ENCODE peak calls at places on chromosomes 4 and X, in ten cellular contexts. One of them, this sample, is unnamed. For H3K36me3, the result is how much of the 10 kb centered on the place peaks cover.

GRCh38 chr4:165301833-165302232 is 25.6 kb upstream of the MSMO1 start:
- DNase-seq in Karpas-422: peak
- DNase-seq in iPS DF 6.9: no peak
- DNase-seq in fibroblast of lung: peak
- DNase-seq in ovary: no peak
- DNase-seq in lung: no peak
- DNase-seq in ascending aorta: no peak
- DNase-seq in NT2/D1: no peak
- DNase-seq in CD8-positive, alpha-beta T cell: no peak
- DNase-seq in neural progenitor cell: no peak
- DNase-seq in this sample: no peak

GRCh38 chrX:41382699-41383645 is 49.0 kb downstream of the DDX3X start:
- DNase-seq in Karpas-422: no peak
- DNase-seq in iPS DF 6.9: no peak
- DNase-seq in fibroblast of lung: peak
- DNase-seq in ovary: no peak
- DNase-seq in lung: no peak
- DNase-seq in ascending aorta: no peak
- DNase-seq in NT2/D1: no peak
- DNase-seq in CD8-positive, alpha-beta T cell: no peak
- DNase-seq in neural progenitor cell: no peak
- DNase-seq in this sample: no peak

GRCh38 chr4:58734030-58734673 is 1624.0 kb upstream of the IGFBP7 start:
- DNase-seq in Karpas-422: no peak
- DNase-seq in iPS DF 6.9: no peak
- DNase-seq in fibroblast of lung: no peak
- DNase-seq in ovary: no peak
- DNase-seq in lung: no peak
- DNase-seq in ascending aorta: no peak
- DNase-seq in NT2/D1: no peak
- DNase-seq in CD8-positive, alpha-beta T cell: no peak
- DNase-seq in neural progenitor cell: no peak
- DNase-seq in this sample: no peak

GRCh38 chrX:77160301-77160700 is 286.9 kb upstream of the FGF16 start:
- DNase-seq in Karpas-422: peak
- DNase-seq in iPS DF 6.9: peak
- DNase-seq in fibroblast of lung: no peak
- DNase-seq in ovary: no peak
- DNase-seq in lung: no peak
- DNase-seq in ascending aorta: no peak
- DNase-seq in NT2/D1: peak
- DNase-seq in CD8-positive, alpha-beta T cell: no peak
- DNase-seq in neural progenitor cell: peak
- DNase-seq in this sample: peak

GRCh38 chr4:84582302-84582987 is 482 bp upstream of the CDS1 start:
- DNase-seq in Karpas-422: no peak
- DNase-seq in iPS DF 6.9: peak
- DNase-seq in fibroblast of lung: peak
- DNase-seq in ovary: peak
- DNase-seq in lung: peak
- DNase-seq in ascending aorta: peak
- DNase-seq in NT2/D1: peak
- DNase-seq in CD8-positive, alpha-beta T cell: peak
- DNase-seq in neural progenitor cell: peak
- DNase-seq in this sample: peak

GRCh38 chrX:42770566-42770965 is 7.4 kb downstream of the PPP1R2C start:
- DNase-seq in Karpas-422: no peak
- DNase-seq in iPS DF 6.9: no peak
- DNase-seq in fibroblast of lung: peak
- DNase-seq in ovary: no peak
- DNase-seq in lung: no peak
- DNase-seq in ascending aorta: no peak
- DNase-seq in NT2/D1: no peak
- DNase-seq in CD8-positive, alpha-beta T cell: no peak
- DNase-seq in neural progenitor cell: no peak
- DNase-seq in this sample: no peak

GRCh38 chr4:151294833-151295496 is 18.0 kb downstream of the PRSS48 start:
- DNase-seq in Karpas-422: no peak
- DNase-seq in iPS DF 6.9: no peak
- DNase-seq in fibroblast of lung: no peak
- DNase-seq in ovary: no peak
- DNase-seq in lung: no peak
- DNase-seq in ascending aorta: no peak
- DNase-seq in NT2/D1: no peak
- DNase-seq in CD8-positive, alpha-beta T cell: no peak
- DNase-seq in neural progenitor cell: no peak
- DNase-seq in this sample: peak

GRCh38 chr4:42348692-42349091 is 48.6 kb upstream of the SHISA3 start:
- DNase-seq in Karpas-422: no peak
- DNase-seq in iPS DF 6.9: no peak
- DNase-seq in fibroblast of lung: no peak
- DNase-seq in ovary: no peak
- DNase-seq in lung: no peak
- DNase-seq in ascending aorta: no peak
- DNase-seq in NT2/D1: no peak
- DNase-seq in CD8-positive, alpha-beta T cell: no peak
- DNase-seq in neural progenitor cell: no peak
- DNase-seq in this sample: no peak

GRCh38 chr4:105471566-105472176 is 2.2 kb downstream of the PPA2 start:
- DNase-seq in Karpas-422: peak
- DNase-seq in iPS DF 6.9: peak
- DNase-seq in fibroblast of lung: peak
- DNase-seq in ovary: peak
- DNase-seq in lung: peak
- DNase-seq in ascending aorta: peak
- DNase-seq in NT2/D1: peak
- DNase-seq in CD8-positive, alpha-beta T cell: peak
- DNase-seq in neural progenitor cell: peak
- DNase-seq in this sample: peak

GRCh38 chr4:38674206-38675144 is 10.5 kb downstream of the KLF3 start:
- DNase-seq in Karpas-422: peak
- DNase-seq in iPS DF 6.9: no peak
- DNase-seq in fibroblast of lung: peak
- DNase-seq in ovary: no peak
- DNase-seq in lung: no peak
- DNase-seq in ascending aorta: no peak
- DNase-seq in NT2/D1: no peak
- DNase-seq in CD8-positive, alpha-beta T cell: no peak
- DNase-seq in neural progenitor cell: peak
- DNase-seq in this sample: peak

GRCh38 chrX:131734621-131735020 is 190.7 kb downstream of the OR13H1 start:
- DNase-seq in Karpas-422: peak
- DNase-seq in iPS DF 6.9: no peak
- DNase-seq in fibroblast of lung: peak
- DNase-seq in ovary: peak
- DNase-seq in lung: peak
- DNase-seq in ascending aorta: peak
- DNase-seq in NT2/D1: no peak
- DNase-seq in CD8-positive, alpha-beta T cell: no peak
- DNase-seq in neural progenitor cell: no peak
- DNase-seq in this sample: no peak

GRCh38 chr4:2059726-2060577 is 825 bp downstream of the NAT8L start:
- DNase-seq in Karpas-422: no peak
- DNase-seq in iPS DF 6.9: no peak
- DNase-seq in fibroblast of lung: no peak
- DNase-seq in ovary: peak
- DNase-seq in lung: no peak
- DNase-seq in ascending aorta: no peak
- DNase-seq in NT2/D1: no peak
- DNase-seq in CD8-positive, alpha-beta T cell: no peak
- DNase-seq in neural progenitor cell: peak
- DNase-seq in this sample: peak

GRCh38 chrX:7316887-7317286 is 168.9 kb upstream of the PUDP start:
- DNase-seq in Karpas-422: no peak
- DNase-seq in iPS DF 6.9: no peak
- DNase-seq in fibroblast of lung: no peak
- DNase-seq in ovary: no peak
- DNase-seq in lung: no peak
- DNase-seq in ascending aorta: no peak
- DNase-seq in NT2/D1: no peak
- DNase-seq in CD8-positive, alpha-beta T cell: no peak
- DNase-seq in neural progenitor cell: no peak
- DNase-seq in this sample: no peak

GRCh38 chr4:32010221-32010620 is 1290.1 kb downstream of the PCDH7 start:
- DNase-seq in Karpas-422: no peak
- DNase-seq in iPS DF 6.9: no peak
- DNase-seq in fibroblast of lung: no peak
- DNase-seq in ovary: no peak
- DNase-seq in lung: no peak
- DNase-seq in ascending aorta: no peak
- DNase-seq in NT2/D1: no peak
- DNase-seq in CD8-positive, alpha-beta T cell: no peak
- DNase-seq in neural progenitor cell: no peak
- DNase-seq in this sample: no peak

GRCh38 chrX:2679534-2680485 is 11.3 kb upstream of the CD99 start:
- DNase-seq in Karpas-422: no peak
- DNase-seq in iPS DF 6.9: no peak
- DNase-seq in fibroblast of lung: peak
- DNase-seq in ovary: peak
- DNase-seq in lung: no peak
- DNase-seq in ascending aorta: no peak
- DNase-seq in NT2/D1: no peak
- DNase-seq in CD8-positive, alpha-beta T cell: no peak
- DNase-seq in neural progenitor cell: no peak
- DNase-seq in this sample: no peak

GRCh38 chr4:102586002-102586643 is 85.0 kb downstream of the NFKB1 start:
- DNase-seq in Karpas-422: no peak
- DNase-seq in iPS DF 6.9: no peak
- DNase-seq in fibroblast of lung: no peak
- DNase-seq in ovary: no peak
- DNase-seq in lung: no peak
- DNase-seq in ascending aorta: no peak
- DNase-seq in NT2/D1: no peak
- DNase-seq in CD8-positive, alpha-beta T cell: no peak
- DNase-seq in neural progenitor cell: no peak
- DNase-seq in this sample: no peak

GRCh38 chr4:123631699-123632098 is 235.1 kb downstream of the SPRY1 start:
- DNase-seq in Karpas-422: no peak
- DNase-seq in iPS DF 6.9: no peak
- DNase-seq in fibroblast of lung: peak
- DNase-seq in ovary: no peak
- DNase-seq in lung: no peak
- DNase-seq in ascending aorta: no peak
- DNase-seq in NT2/D1: no peak
- DNase-seq in CD8-positive, alpha-beta T cell: no peak
- DNase-seq in neural progenitor cell: no peak
- DNase-seq in this sample: no peak

GRCh38 chr4:56259595-56259994 is 127.7 kb downstream of the AASDH start:
- DNase-seq in Karpas-422: no peak
- DNase-seq in iPS DF 6.9: no peak
- DNase-seq in fibroblast of lung: no peak
- DNase-seq in ovary: no peak
- DNase-seq in lung: no peak
- DNase-seq in ascending aorta: no peak
- DNase-seq in NT2/D1: no peak
- DNase-seq in CD8-positive, alpha-beta T cell: no peak
- DNase-seq in neural progenitor cell: peak
- DNase-seq in this sample: no peak

DNA sequence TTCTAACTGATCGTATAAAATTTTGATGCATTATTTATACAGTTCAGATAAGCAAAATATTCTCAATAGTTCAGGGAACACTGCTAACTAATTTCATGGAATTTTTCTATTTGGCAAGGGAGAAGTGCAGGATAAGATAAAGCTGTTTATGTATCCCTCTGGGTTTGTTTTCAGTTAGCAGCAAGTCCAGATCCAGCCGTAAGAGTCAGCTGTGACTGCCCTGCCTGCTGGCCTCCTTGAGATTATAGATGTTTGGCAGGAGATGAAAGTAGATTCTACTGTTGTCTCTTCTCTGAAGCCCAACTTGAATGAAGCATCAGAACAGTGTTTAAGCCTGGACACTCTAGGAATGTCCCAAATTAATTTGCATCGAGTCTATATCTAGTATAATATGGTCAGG is 29.5 kb downstream of the ANTXR2 start:
- DNase-seq in Karpas-422: no peak
- DNase-seq in iPS DF 6.9: no peak
- DNase-seq in fibroblast of lung: peak
- DNase-seq in ovary: peak
- DNase-seq in lung: no peak
- DNase-seq in ascending aorta: no peak
- DNase-seq in NT2/D1: no peak
- DNase-seq in CD8-positive, alpha-beta T cell: no peak
- DNase-seq in neural progenitor cell: no peak
- DNase-seq in this sample: no peak
- H3K4me3 ChIP-seq in Karpas-422: no peak
- H3K4me3 ChIP-seq in iPS DF 6.9: no peak
- H3K4me3 ChIP-seq in fibroblast of lung: no peak
- H3K4me3 ChIP-seq in ovary: no peak
- H3K4me3 ChIP-seq in lung: no peak
- H3K4me3 ChIP-seq in ascending aorta: no peak
- H3K4me3 ChIP-seq in NT2/D1: no peak
- H3K4me3 ChIP-seq in CD8-positive, alpha-beta T cell: no peak
- H3K4me3 ChIP-seq in neural progenitor cell: no peak
- H3K4me3 ChIP-seq in this sample: no peak

GRCh38 chr4:10113362-10114047 is 3.1 kb downstream of the WDR1 start:
- DNase-seq in Karpas-422: no peak
- DNase-seq in iPS DF 6.9: no peak
- DNase-seq in fibroblast of lung: no peak
- DNase-seq in ovary: no peak
- DNase-seq in lung: no peak
- DNase-seq in ascending aorta: no peak
- DNase-seq in NT2/D1: no peak
- DNase-seq in CD8-positive, alpha-beta T cell: no peak
- DNase-seq in neural progenitor cell: no peak
- DNase-seq in this sample: no peak
- H3K36me3 ChIP-seq in Karpas-422: under half
- H3K36me3 ChIP-seq in iPS DF 6.9: under half
- H3K36me3 ChIP-seq in fibroblast of lung: under half
- H3K36me3 ChIP-seq in ovary: under half
- H3K36me3 ChIP-seq in lung: under half
- H3K36me3 ChIP-seq in ascending aorta: half or more
- H3K36me3 ChIP-seq in NT2/D1: half or more
- H3K36me3 ChIP-seq in CD8-positive, alpha-beta T cell: half or more
- H3K36me3 ChIP-seq in neural progenitor cell: under half
- H3K36me3 ChIP-seq in this sample: under half

DNA sequence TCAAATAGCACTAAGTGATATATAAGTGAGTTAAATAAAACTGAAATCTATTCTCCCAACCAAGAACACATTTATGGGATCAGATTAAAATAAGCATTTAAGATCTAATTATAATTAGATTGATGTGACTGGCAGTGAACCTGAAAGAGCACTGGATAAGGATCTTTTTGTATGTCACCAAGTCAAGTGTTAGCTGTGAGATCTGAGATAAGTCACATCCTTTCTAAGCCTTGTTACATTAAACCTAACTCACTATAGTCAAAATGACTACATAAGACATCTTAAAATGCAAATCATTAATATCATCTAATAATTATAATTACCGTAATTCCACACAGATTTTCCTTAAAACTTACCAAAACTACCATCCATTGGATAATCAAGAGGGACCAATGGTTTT is 1.6 kb downstream of the CCNA2 start:
- DNase-seq in Karpas-422: no peak
- DNase-seq in iPS DF 6.9: no peak
- DNase-seq in fibroblast of lung: no peak
- DNase-seq in ovary: no peak
- DNase-seq in lung: no peak
- DNase-seq in ascending aorta: no peak
- DNase-seq in NT2/D1: no peak
- DNase-seq in CD8-positive, alpha-beta T cell: no peak
- DNase-seq in neural progenitor cell: no peak
- DNase-seq in this sample: no peak
- H3K4me3 ChIP-seq in Karpas-422: peak
- H3K4me3 ChIP-seq in iPS DF 6.9: no peak
- H3K4me3 ChIP-seq in fibroblast of lung: peak
- H3K4me3 ChIP-seq in ovary: no peak
- H3K4me3 ChIP-seq in lung: no peak
- H3K4me3 ChIP-seq in ascending aorta: no peak
- H3K4me3 ChIP-seq in NT2/D1: peak
- H3K4me3 ChIP-seq in CD8-positive, alpha-beta T cell: no peak
- H3K4me3 ChIP-seq in neural progenitor cell: peak
- H3K4me3 ChIP-seq in this sample: no peak

GRCh38 chr4:7015383-7016035 is 27.7 kb upstream of the TADA2B start:
- DNase-seq in Karpas-422: no peak
- DNase-seq in iPS DF 6.9: no peak
- DNase-seq in fibroblast of lung: peak
- DNase-seq in ovary: no peak
- DNase-seq in lung: no peak
- DNase-seq in ascending aorta: no peak
- DNase-seq in NT2/D1: no peak
- DNase-seq in CD8-positive, alpha-beta T cell: no peak
- DNase-seq in neural progenitor cell: no peak
- DNase-seq in this sample: no peak
- H3K36me3 ChIP-seq in Karpas-422: under half
- H3K36me3 ChIP-seq in iPS DF 6.9: under half
- H3K36me3 ChIP-seq in fibroblast of lung: under half
- H3K36me3 ChIP-seq in ovary: under half
- H3K36me3 ChIP-seq in lung: under half
- H3K36me3 ChIP-seq in ascending aorta: half or more
- H3K36me3 ChIP-seq in NT2/D1: half or more
- H3K36me3 ChIP-seq in CD8-positive, alpha-beta T cell: under half
- H3K36me3 ChIP-seq in neural progenitor cell: under half
- H3K36me3 ChIP-seq in this sample: under half

This sample was measured in H7.